ENCODE peak calls at places on chromosome 16, in seven cellular contexts. One of them, this sample, is unnamed. For H3K4me1, the result is how much of the 10 kb centered on the place peaks cover.

GRCh38 chr16:79595916-79596450 is 4.6 kb downstream of the MAF start:
- DNase-seq in mesendoderm: no peak
- DNase-seq in HCT116: no peak
- DNase-seq in colonic mucosa: no peak
- DNase-seq in IMR-90: no peak
- DNase-seq in neural progenitor cell: no peak
- DNase-seq in MM.1S: peak
- DNase-seq in this sample: no peak

GRCh38 chr16:31114468-31114867 is 3.0 kb upstream of the KAT8 start:
- DNase-seq in HCT116: no peak
- DNase-seq in mesendoderm: no peak
- DNase-seq in neural progenitor cell: no peak
- DNase-seq in colonic mucosa: no peak
- DNase-seq in IMR-90: no peak
- DNase-seq in MM.1S: no peak
- DNase-seq in this sample: no peak

GRCh38 chr16:637081-638018 is 1.2 kb upstream of the METTL26 start:
- DNase-seq in HCT116: no peak
- DNase-seq in IMR-90: peak
- DNase-seq in colonic mucosa: peak
- DNase-seq in mesendoderm: peak
- DNase-seq in neural progenitor cell: peak
- DNase-seq in MM.1S: peak
- DNase-seq in this sample: peak

GRCh38 chr16:78677332-78677731 is 577.9 kb downstream of the WWOX start:
- DNase-seq in colonic mucosa: no peak
- DNase-seq in MM.1S: no peak
- DNase-seq in neural progenitor cell: no peak
- DNase-seq in IMR-90: no peak
- DNase-seq in mesendoderm: no peak
- DNase-seq in HCT116: no peak
- DNase-seq in this sample: no peak

GRCh38 chr16:30660424-30661251 is 2.4 kb downstream of the FBRS start:
- DNase-seq in colonic mucosa: peak
- DNase-seq in MM.1S: peak
- DNase-seq in IMR-90: peak
- DNase-seq in HCT116: no peak
- DNase-seq in neural progenitor cell: no peak
- DNase-seq in mesendoderm: no peak
- DNase-seq in this sample: peak

GRCh38 chr16:3879887-3880564 is 487 bp downstream of the CREBBP start:
- DNase-seq in HCT116: no peak
- DNase-seq in MM.1S: peak
- DNase-seq in neural progenitor cell: peak
- DNase-seq in IMR-90: peak
- DNase-seq in mesendoderm: peak
- DNase-seq in colonic mucosa: peak
- DNase-seq in this sample: peak

GRCh38 chr16:35908942-35909341 is 2449.5 kb downstream of the TP53TG3F start:
- DNase-seq in neural progenitor cell: no peak
- DNase-seq in colonic mucosa: no peak
- DNase-seq in mesendoderm: peak
- DNase-seq in IMR-90: no peak
- DNase-seq in MM.1S: no peak
- DNase-seq in HCT116: peak
- DNase-seq in this sample: no peak

GRCh38 chr16:25692734-25693508 is 1.2 kb downstream of the HS3ST4 start:
- DNase-seq in MM.1S: no peak
- DNase-seq in mesendoderm: peak
- DNase-seq in neural progenitor cell: peak
- DNase-seq in colonic mucosa: no peak
- DNase-seq in HCT116: no peak
- DNase-seq in IMR-90: no peak
- DNase-seq in this sample: no peak

GRCh38 chr16:86511317-86512161 is 1.2 kb downstream of the FOXF1 start:
- DNase-seq in neural progenitor cell: peak
- DNase-seq in HCT116: no peak
- DNase-seq in colonic mucosa: no peak
- DNase-seq in mesendoderm: peak
- DNase-seq in MM.1S: no peak
- DNase-seq in IMR-90: peak
- DNase-seq in this sample: peak

GRCh38 chr16:83969771-83970429 is 1.9 kb downstream of the NECAB2 start:
- DNase-seq in HCT116: no peak
- DNase-seq in mesendoderm: no peak
- DNase-seq in IMR-90: no peak
- DNase-seq in neural progenitor cell: peak
- DNase-seq in colonic mucosa: no peak
- DNase-seq in MM.1S: no peak
- DNase-seq in this sample: peak

DNA sequence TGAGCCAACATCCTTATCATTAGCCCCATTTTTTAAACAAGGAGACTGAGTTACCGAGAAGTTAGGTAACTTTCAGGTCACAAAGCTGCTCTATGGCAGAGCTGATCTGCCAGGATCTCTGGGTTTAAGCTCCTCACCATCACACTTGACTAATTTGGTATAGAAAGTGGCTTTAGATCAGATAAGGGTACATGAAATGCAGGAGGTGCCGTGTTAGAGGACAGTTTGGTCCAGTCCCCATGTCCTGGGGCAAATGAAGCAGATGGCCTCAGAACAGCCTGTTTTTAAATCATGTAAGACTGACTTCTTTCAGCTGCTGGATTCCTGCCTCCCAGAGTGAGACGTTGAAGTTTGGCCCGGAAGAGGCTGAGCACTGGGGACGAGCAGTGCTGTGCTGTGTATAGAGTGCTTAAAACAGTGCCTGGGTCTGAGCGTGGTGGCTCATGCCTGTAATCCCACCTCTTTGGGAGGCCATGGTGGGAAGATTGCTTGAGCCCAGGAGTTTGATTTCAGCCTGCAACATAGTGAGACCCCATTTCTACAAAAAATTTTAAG is 187.0 kb upstream of the CACNG3 start:
- DNase-seq in MM.1S: no peak
- DNase-seq in neural progenitor cell: no peak
- DNase-seq in mesendoderm: no peak
- DNase-seq in colonic mucosa: no peak
- DNase-seq in IMR-90: no peak
- DNase-seq in HCT116: no peak
- DNase-seq in this sample: no peak
- H3K9ac ChIP-seq in MM.1S: no peak
- H3K9ac ChIP-seq in neural progenitor cell: no peak
- H3K9ac ChIP-seq in mesendoderm: no peak
- H3K9ac ChIP-seq in colonic mucosa: no peak
- H3K9ac ChIP-seq in IMR-90: no peak
- H3K9ac ChIP-seq in HCT116: no peak
- H3K9ac ChIP-seq in this sample: no peak

GRCh38 chr16:14368399-14368798 is 261.7 kb downstream of the PARN start:
- DNase-seq in MM.1S: no peak
- DNase-seq in HCT116: no peak
- DNase-seq in neural progenitor cell: no peak
- DNase-seq in colonic mucosa: no peak
- DNase-seq in mesendoderm: no peak
- DNase-seq in IMR-90: no peak
- DNase-seq in this sample: no peak

GRCh38 chr16:14364386-14365199 is 265.5 kb downstream of the PARN start:
- DNase-seq in neural progenitor cell: peak
- DNase-seq in colonic mucosa: no peak
- DNase-seq in IMR-90: peak
- DNase-seq in mesendoderm: no peak
- DNase-seq in MM.1S: no peak
- DNase-seq in HCT116: peak
- DNase-seq in this sample: peak

GRCh38 chr16:14366974-14367707 is 262.9 kb downstream of the PARN start:
- DNase-seq in HCT116: no peak
- DNase-seq in IMR-90: no peak
- DNase-seq in neural progenitor cell: no peak
- DNase-seq in MM.1S: no peak
- DNase-seq in colonic mucosa: no peak
- DNase-seq in mesendoderm: no peak
- DNase-seq in this sample: no peak

GRCh38 chr16:14365200-14365851 is 264.7 kb downstream of the PARN start:
- DNase-seq in MM.1S: no peak
- DNase-seq in HCT116: no peak
- DNase-seq in mesendoderm: no peak
- DNase-seq in IMR-90: no peak
- DNase-seq in neural progenitor cell: no peak
- DNase-seq in colonic mucosa: no peak
- DNase-seq in this sample: no peak

GRCh38 chr16:14366447-14366846 is 263.6 kb downstream of the PARN start:
- DNase-seq in IMR-90: no peak
- DNase-seq in colonic mucosa: no peak
- DNase-seq in HCT116: no peak
- DNase-seq in neural progenitor cell: no peak
- DNase-seq in MM.1S: no peak
- DNase-seq in mesendoderm: no peak
- DNase-seq in this sample: no peak
- H3K4me1 ChIP-seq in IMR-90: under half
- H3K4me1 ChIP-seq in colonic mucosa: under half
- H3K4me1 ChIP-seq in HCT116: under half
- H3K4me1 ChIP-seq in neural progenitor cell: under half
- H3K4me1 ChIP-seq in MM.1S: under half
- H3K4me1 ChIP-seq in mesendoderm: under half
- H3K4me1 ChIP-seq in this sample: under half

GRCh38 chr16:10617662-10618420 is 37.4 kb upstream of the EMP2 start:
- DNase-seq in mesendoderm: no peak
- DNase-seq in MM.1S: no peak
- DNase-seq in IMR-90: no peak
- DNase-seq in HCT116: no peak
- DNase-seq in colonic mucosa: no peak
- DNase-seq in neural progenitor cell: no peak
- DNase-seq in this sample: no peak

GRCh38 chr16:10616744-10617640 is 36.6 kb upstream of the EMP2 start:
- DNase-seq in mesendoderm: peak
- DNase-seq in HCT116: peak
- DNase-seq in neural progenitor cell: peak
- DNase-seq in IMR-90: peak
- DNase-seq in MM.1S: no peak
- DNase-seq in colonic mucosa: peak
- DNase-seq in this sample: peak

GRCh38 chr16:10618710-10619209 is 38.4 kb upstream of the EMP2 start:
- DNase-seq in MM.1S: no peak
- DNase-seq in IMR-90: no peak
- DNase-seq in mesendoderm: no peak
- DNase-seq in HCT116: no peak
- DNase-seq in colonic mucosa: no peak
- DNase-seq in neural progenitor cell: no peak
- DNase-seq in this sample: no peak

GRCh38 chr16:10620120-10620519 is 39.7 kb upstream of the EMP2 start:
- DNase-seq in HCT116: no peak
- DNase-seq in IMR-90: no peak
- DNase-seq in neural progenitor cell: no peak
- DNase-seq in MM.1S: no peak
- DNase-seq in mesendoderm: no peak
- DNase-seq in colonic mucosa: no peak
- DNase-seq in this sample: no peak

DNA sequence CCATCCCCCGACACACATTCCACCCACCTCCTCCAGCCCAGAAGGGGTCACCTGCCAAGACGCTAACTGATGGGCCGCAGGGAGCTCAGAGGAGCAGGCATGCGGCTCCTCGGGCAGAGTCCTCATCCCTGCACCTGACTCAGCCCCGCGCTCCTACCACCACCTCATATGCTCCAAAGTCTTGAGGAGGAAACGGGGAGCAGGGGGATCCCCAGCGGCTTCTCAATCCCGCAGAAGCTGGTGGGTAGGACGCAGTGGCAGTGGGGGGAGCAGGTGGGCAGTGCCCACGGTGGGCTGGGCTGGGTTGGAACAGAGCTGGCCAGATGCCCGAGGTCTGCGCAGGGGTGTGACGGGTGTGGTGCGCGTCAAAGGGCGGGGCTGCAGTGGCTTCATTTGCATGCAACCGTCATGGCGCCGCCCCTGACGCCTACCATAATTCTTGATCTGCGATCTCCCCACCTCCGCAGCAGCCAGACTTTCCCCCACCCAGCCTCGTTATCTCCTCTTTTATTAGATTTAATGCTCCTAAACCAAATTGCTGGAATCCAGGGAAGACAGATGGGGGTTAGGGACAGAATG is 39.0 kb upstream of the EMP2 start:
- DNase-seq in MM.1S: no peak
- DNase-seq in HCT116: no peak
- DNase-seq in neural progenitor cell: peak
- DNase-seq in colonic mucosa: peak
- DNase-seq in IMR-90: no peak
- DNase-seq in mesendoderm: peak
- DNase-seq in this sample: no peak
- H3K9ac ChIP-seq in MM.1S: no peak
- H3K9ac ChIP-seq in HCT116: no peak
- H3K9ac ChIP-seq in neural progenitor cell: no peak
- H3K9ac ChIP-seq in colonic mucosa: peak
- H3K9ac ChIP-seq in IMR-90: no peak
- H3K9ac ChIP-seq in mesendoderm: no peak
- H3K9ac ChIP-seq in this sample: no peak

GRCh38 chr16:20854963-20855362 is 45.2 kb downstream of the DCUN1D3 start:
- DNase-seq in colonic mucosa: no peak
- DNase-seq in IMR-90: no peak
- DNase-seq in HCT116: no peak
- DNase-seq in neural progenitor cell: no peak
- DNase-seq in mesendoderm: no peak
- DNase-seq in MM.1S: no peak
- DNase-seq in this sample: no peak

GRCh38 chr16:20853981-20854620 is 46.1 kb downstream of the DCUN1D3 start:
- DNase-seq in colonic mucosa: no peak
- DNase-seq in neural progenitor cell: no peak
- DNase-seq in mesendoderm: no peak
- DNase-seq in MM.1S: no peak
- DNase-seq in IMR-90: no peak
- DNase-seq in HCT116: no peak
- DNase-seq in this sample: no peak

GRCh38 chr16:20850981-20851380 is 44.7 kb downstream of the REXO5 start:
- DNase-seq in MM.1S: no peak
- DNase-seq in IMR-90: peak
- DNase-seq in HCT116: no peak
- DNase-seq in colonic mucosa: no peak
- DNase-seq in mesendoderm: no peak
- DNase-seq in neural progenitor cell: no peak
- DNase-seq in this sample: no peak

GRCh38 chr16:20851601-20852000 is 45.3 kb downstream of the REXO5 start:
- DNase-seq in colonic mucosa: peak
- DNase-seq in MM.1S: no peak
- DNase-seq in mesendoderm: no peak
- DNase-seq in HCT116: peak
- DNase-seq in neural progenitor cell: no peak
- DNase-seq in IMR-90: peak
- DNase-seq in this sample: peak

DNA sequence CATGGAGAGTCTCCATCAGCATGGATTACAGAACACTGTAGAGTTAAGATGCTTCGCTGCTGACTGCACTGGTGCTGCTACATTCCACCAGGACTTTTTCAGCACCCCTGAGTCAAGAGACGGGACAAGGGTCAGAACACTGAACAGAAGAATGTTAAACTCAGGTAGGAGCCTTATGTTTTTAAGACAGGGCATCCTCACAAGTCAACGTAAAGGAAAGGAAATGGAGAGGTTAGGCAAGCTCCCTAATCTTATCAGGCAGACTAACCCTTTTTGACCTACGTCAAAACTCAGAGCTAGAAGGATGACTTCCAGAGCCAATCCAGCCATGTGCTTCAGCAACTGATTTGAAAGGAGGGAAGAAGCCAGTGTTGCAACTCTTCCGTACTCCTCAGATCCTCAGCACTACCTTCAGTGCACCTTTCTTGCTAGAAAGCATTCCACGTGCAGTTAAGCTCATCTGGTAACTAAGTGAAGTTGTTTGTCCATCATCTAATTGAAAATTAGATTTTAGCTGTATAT is 46.8 kb downstream of the REXO5 start:
- DNase-seq in HCT116: no peak
- DNase-seq in MM.1S: no peak
- DNase-seq in neural progenitor cell: no peak
- DNase-seq in colonic mucosa: no peak
- DNase-seq in mesendoderm: no peak
- DNase-seq in IMR-90: no peak
- DNase-seq in this sample: no peak
- H3K4me1 ChIP-seq in HCT116: under half
- H3K4me1 ChIP-seq in MM.1S: under half
- H3K4me1 ChIP-seq in neural progenitor cell: under half
- H3K4me1 ChIP-seq in colonic mucosa: under half
- H3K4me1 ChIP-seq in mesendoderm: under half
- H3K4me1 ChIP-seq in IMR-90: under half
- H3K4me1 ChIP-seq in this sample: under half

This sample was measured in kidney.